ENCODE peak calls at places on chromosome 21, in five cellular contexts. S, A, O, L and X are unnamed samples.
A peak's percentile ranks its signal among the peaks of the same experiment; 100 is the strongest.

GRCh38 chr21:20662523-20662922 is 335.7 kb upstream of the NCAM2 start:
- DNase-seq in S (no peak), L (no peak), A (no peak), O (no peak), X (no peak)

GRCh38 chr21:31497939-31498338 is 153.9 kb upstream of the TIAM1 start:
- DNase-seq in O (no peak), S (no peak), L (no peak), A (no peak), X (no peak)

GRCh38 chr21:18951291-18952038 is 547.9 kb upstream of the TMPRSS15 start:
- DNase-seq in S (no peak), O (no peak), A (no peak), L (peak; percentile 42), X (no peak)

GRCh38 chr21:22314963-22315362 is 1316.8 kb downstream of the NCAM2 start:
- DNase-seq in L (no peak), A (no peak), O (no peak), S (no peak), X (no peak)

GRCh38 chr21:41048636-41049035 is 119.3 kb upstream of the BACE2 start:
- DNase-seq in L (no peak), O (no peak), S (no peak), A (no peak), X (no peak)

GRCh38 chr21:31143021-31143420 is 104.7 kb upstream of the KRTAP19-8 start:
- DNase-seq in A (no peak), O (no peak), L (no peak), S (no peak), X (no peak)

GRCh38 chr21:25039461-25040380 is 567.6 kb downstream of the MRPL39 start:
- DNase-seq in L (no peak), O (no peak), A (no peak), S (peak; percentile 37), X (no peak)

GRCh38 chr21:32955307-32955937 is 70.3 kb upstream of the OLIG2 start:
- DNase-seq in A (no peak), S (no peak), L (no peak), O (no peak), X (no peak)

GRCh38 chr21:18253252-18253651 is 8.6 kb downstream of the CHODL start:
- DNase-seq in A (no peak), L (no peak), O (no peak), S (no peak), X (no peak)

GRCh38 chr21:29072873-29073221 is 601 bp downstream of the CCT8 start:
- DNase-seq in S (peak; percentile 34), A (no peak), O (no peak), L (no peak), X (no peak)

GRCh38 chr21:39136711-39137110 is 46.5 kb downstream of the PSMG1 start:
- DNase-seq in L (no peak), O (no peak), A (no peak), S (peak; percentile 42), X (no peak)

GRCh38 chr21:25717491-25718139 is 17.1 kb downstream of the ATP5PF start:
- DNase-seq in O (no peak), A (no peak), L (no peak), S (peak; percentile 3), X (no peak)

GRCh38 chr21:27464643-27465042 is 497.8 kb upstream of the ADAMTS5 start:
- DNase-seq in O (no peak), A (no peak), L (no peak), S (peak; percentile 18), X (no peak)

GRCh38 chr21:31203371-31204054 is 140.5 kb downstream of the TIAM1 start:
- DNase-seq in L (no peak), S (peak; percentile 45), O (no peak), A (no peak), X (no peak)

GRCh38 chr21:22020221-22020620 is 1022.0 kb downstream of the NCAM2 start:
- DNase-seq in O (no peak), L (no peak), A (no peak), S (no peak), X (no peak)

GRCh38 chr21:43361127-43361492 is 65.8 kb downstream of the SIK1 start:
- DNase-seq in S (no peak), L (no peak), A (no peak), O (no peak), X (peak; percentile 25)

GRCh38 chr21:39007532-39007931 is 175.7 kb downstream of the PSMG1 start:
- DNase-seq in O (no peak), S (no peak), A (no peak), L (no peak), X (no peak)

GRCh38 chr21:43306911-43307676 is 119.8 kb downstream of the SIK1 start:
- DNase-seq in L (no peak), O (peak; percentile 91), A (no peak), S (peak; percentile 57), X (no peak)

GRCh38 chr21:31733521-31734149 is 1.7 kb upstream of the SCAF4 start:
- DNase-seq in O (no peak), S (no peak), L (no peak), A (no peak), X (no peak)

GRCh38 chr21:37230632-37231246 is 36.4 kb downstream of the VPS26C start:
- DNase-seq in L (no peak), A (no peak), O (peak; percentile 72), S (no peak), X (no peak)

GRCh38 chr21:24896735-24897124 is 710.6 kb downstream of the MRPL39 start:
- DNase-seq in L (no peak), S (no peak), O (no peak), A (no peak), X (no peak)

GRCh38 chr21:25002676-25003075 is 604.6 kb downstream of the MRPL39 start:
- DNase-seq in O (no peak), A (no peak), L (no peak), S (no peak), X (no peak)

GRCh38 chr21:39220150-39220549 is 36.9 kb upstream of the PSMG1 start:
- DNase-seq in A (no peak), L (no peak), O (no peak), S (no peak), X (no peak)

GRCh38 chr21:43684424-43684823 is 25.1 kb downstream of the RRP1B start:
- DNase-seq in L (no peak), S (no peak), A (no peak), O (no peak), X (no peak)

GRCh38 chr21:26572668-26573381 is at the start of gene CYYR1:
- DNase-seq in A (peak; percentile 46), L (no peak), O (peak; percentile 64), S (peak; percentile 18), X (no peak)

GRCh38 chr21:21230672-21231071 is 232.5 kb downstream of the NCAM2 start:
- DNase-seq in S (no peak), O (no peak), L (no peak), A (no peak), X (no peak)

GRCh38 chr21:32338209-32338921 is 39.7 kb downstream of the MRAP start:
- DNase-seq in L (no peak), S (no peak), O (no peak), A (peak; percentile 24), X (no peak)

GRCh38 chr21:37554661-37555379 is 188.2 kb downstream of the DYRK1A start:
- DNase-seq in O (no peak), A (no peak), L (no peak), S (no peak), X (no peak)

GRCh38 chr21:32423846-32424535 is 11.5 kb downstream of the EVA1C start:
- DNase-seq in S (peak; percentile 55), L (no peak), O (no peak), A (no peak), X (no peak)

GRCh38 chr21:43608225-43608624 is 51.1 kb downstream of the HSF2BP start:
- DNase-seq in L (no peak), A (no peak), S (peak; percentile 94), O (no peak), X (no peak)

GRCh38 chr21:37868896-37869295 is 47.4 kb downstream of the KCNJ6 start:
- DNase-seq in A (no peak), O (no peak), L (no peak), S (no peak), X (no peak)

GRCh38 chr21:39568380-39568779 is 44.4 kb upstream of the B3GALT5 start:
- DNase-seq in S (no peak), A (no peak), L (no peak), O (no peak), X (no peak)

GRCh38 chr21:14602418-14602987 is 56.4 kb upstream of the SAMSN1 start:
- DNase-seq in O (no peak), S (no peak), L (no peak), A (no peak), X (no peak)

DNA sequence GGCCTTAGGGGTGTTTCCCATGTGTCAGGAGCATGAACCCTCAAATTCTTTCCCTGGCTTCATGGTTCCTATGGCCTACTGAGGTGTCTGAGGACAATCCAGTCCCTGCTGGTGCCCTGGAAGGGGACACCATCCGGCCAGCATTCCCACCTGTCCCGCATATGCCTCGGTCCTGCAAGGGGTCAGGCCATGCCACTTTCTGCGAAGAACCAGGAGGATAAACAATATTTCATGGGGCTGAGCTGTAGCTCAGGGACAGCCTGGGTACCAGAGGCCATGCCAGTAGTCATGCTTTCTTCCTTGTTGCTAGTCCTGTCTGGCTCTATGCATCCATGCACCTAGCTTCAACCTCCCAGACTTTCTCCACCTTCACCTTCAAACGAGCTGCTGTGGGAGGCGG is 123.6 kb downstream of the MRPS6 start:
- DNase-seq in S (no peak), A (no peak), O (no peak), L (no peak), X (no peak)
- H3K4me1 ChIP-seq in S (peaks cover 7% of the 10 kb centered on the region), A (no peaks in the 10 kb centered on the region), O (peaks cover 3% of the 10 kb centered on the region), L (no peaks in the 10 kb centered on the region), X (peaks cover 38% of the 10 kb centered on the region)

DNA sequence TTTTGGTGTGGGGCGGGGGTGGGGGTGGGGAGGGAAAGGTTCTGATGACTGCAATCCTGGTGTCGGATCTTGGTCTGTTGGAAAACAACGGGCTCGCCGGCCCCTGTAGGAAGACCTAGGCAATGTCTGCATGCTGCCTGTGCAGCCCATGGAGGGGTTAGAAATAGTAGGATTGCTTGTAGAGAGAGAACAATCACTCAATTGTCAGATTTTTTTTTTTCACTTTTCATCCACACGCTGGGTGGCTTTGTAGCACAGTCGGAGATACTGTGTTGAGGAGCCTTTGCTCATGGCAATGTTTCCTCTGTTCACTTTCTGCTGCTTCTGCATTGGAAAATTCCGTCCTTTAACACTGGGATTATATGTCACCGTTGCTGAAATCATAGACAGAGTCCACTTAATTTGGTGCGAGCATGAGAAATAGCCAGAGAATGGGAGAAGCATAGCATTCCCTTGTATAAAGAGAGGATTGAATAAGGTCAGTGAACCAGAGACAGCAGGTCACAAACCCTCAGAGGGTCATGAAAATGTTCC is 107.5 kb downstream of the MRPS6 start:
- DNase-seq in L (no peak), S (no peak), O (no peak), A (no peak), X (no peak)
- H3K4me3 ChIP-seq in L (no peak overlapping the region), S (no peak overlapping the region), O (no peak overlapping the region), A (no peak overlapping the region), X (no peak overlapping the region)

GRCh38 chr21:16993416-16994044 is 519.3 kb upstream of the CXADR start:
- DNase-seq in L (no peak), A (no peak), O (no peak), S (no peak), X (no peak)

DNA sequence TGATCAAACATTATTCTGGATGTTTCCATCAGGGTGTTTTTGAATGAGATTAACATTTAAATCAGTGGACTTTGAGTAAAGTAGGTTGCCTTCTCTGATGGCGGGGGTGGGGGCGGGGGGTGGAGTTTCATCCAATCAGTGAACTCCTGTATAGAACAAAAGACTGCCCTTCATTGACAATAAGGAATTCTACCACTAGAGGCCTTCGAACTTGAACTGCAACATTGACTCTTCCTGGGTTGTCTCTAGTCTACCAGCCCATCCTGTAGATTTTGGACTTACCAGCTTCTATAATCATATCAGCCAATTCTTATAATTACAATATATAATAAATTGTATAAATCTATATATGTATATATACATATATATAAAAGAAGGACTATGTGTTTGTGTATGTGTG is 520.4 kb upstream of the CXADR start:
- DNase-seq in A (no peak), O (no peak), S (no peak), L (no peak), X (no peak)
- TF ChIP-seq CTCF in A (no peak), O (no peak), S (no peak), L (no peak), X (no peak)

GRCh38 chr21:15755125-15755524 is 25.3 kb downstream of the USP25 start:
- DNase-seq in S (no peak), L (no peak), O (no peak), A (no peak), X (no peak)
- H3K4me1 ChIP-seq in S (peaks cover 6% of the 10 kb centered on the region), L (peaks cover 21% of the 10 kb centered on the region), O (peaks cover 30% of the 10 kb centered on the region), A (peaks cover 13% of the 10 kb centered on the region), X (peaks cover 51% of the 10 kb centered on the region)